ENCODE peak calls at places on chromosome 14, in ten cellular contexts. H, O, X, T, M, U, J, K, P and I are unnamed samples.
A peak's percentile ranks its signal among the peaks of the same experiment; 100 is the strongest.

GRCh38 chr14:77204457-77204796 is 22.8 kb downstream of the TMEM63C start:
- DNase-seq in H (no peak), O (no peak), X (no peak), T (no peak), M (no peak), U (no peak), J (no peak), K (no peak), P (no peak), I (no peak)

GRCh38 chr14:90828642-90829487 is 12.6 kb upstream of the TTC7B start:
- DNase-seq in H (no peak), O (no peak), X (no peak), T (no peak), M (no peak), U (no peak), J (no peak), K (no peak), P (no peak), I (no peak)

GRCh38 chr14:63897706-63898105 is 44.9 kb downstream of the SYNE2 start:
- DNase-seq in H (no peak), O (no peak), X (no peak), T (no peak), M (no peak), U (no peak), J (peak; percentile 88), K (peak; percentile 85), P (no peak), I (no peak)

GRCh38 chr14:79117561-79117960 is 947.4 kb downstream of the NRXN3 start:
- DNase-seq in H (no peak), O (no peak), X (no peak), T (no peak), M (no peak), U (no peak), J (no peak), K (no peak), P (no peak), I (no peak)

GRCh38 chr14:102516531-102517411 is 7.2 kb upstream of the ANKRD9 start:
- DNase-seq in H (no peak), O (peak; percentile 84), X (no peak), T (peak; percentile 90), M (peak; percentile 83), U (peak; percentile 95), J (no peak), K (no peak), P (peak; percentile 57), I (no peak)

GRCh38 chr14:52918486-52918885 is 32.4 kb downstream of the FERMT2 start:
- DNase-seq in H (no peak), O (no peak), X (no peak), T (no peak), M (no peak), U (no peak), J (peak; percentile 68), K (peak; percentile 57), P (no peak), I (no peak)

GRCh38 chr14:21860172-21860571 is 186.6 kb upstream of the OR4E1 start:
- DNase-seq in H (no peak), O (no peak), X (no peak), T (peak; percentile 80), M (no peak), U (peak; percentile 67), J (no peak), K (peak; percentile 30), P (no peak), I (no peak)

GRCh38 chr14:78614651-78615050 is 444.5 kb downstream of the NRXN3 start:
- DNase-seq in H (no peak), O (no peak), X (no peak), T (no peak), M (no peak), U (no peak), J (no peak), K (no peak), P (no peak), I (no peak)

GRCh38 chr14:35779368-35779767 is 29.7 kb downstream of the RALGAPA1 start:
- DNase-seq in H (no peak), O (no peak), X (no peak), T (no peak), M (no peak), U (no peak), J (no peak), K (no peak), P (no peak), I (no peak)

GRCh38 chr14:27553820-27554219 is 956.0 kb upstream of the NOVA1 start:
- DNase-seq in H (no peak), O (no peak), X (no peak), T (no peak), M (no peak), U (no peak), J (peak; percentile 4), K (peak; percentile 0), P (no peak), I (no peak)

GRCh38 chr14:31297112-31297511 is 89.5 kb upstream of the HECTD1 start:
- DNase-seq in H (no peak), O (no peak), X (no peak), T (no peak), M (no peak), U (no peak), J (no peak), K (no peak), P (no peak), I (no peak)

GRCh38 chr14:31297701-31298344 is 90.2 kb upstream of the HECTD1 start:
- DNase-seq in H (no peak), O (no peak), X (no peak), T (no peak), M (no peak), U (no peak), J (peak; percentile 52), K (peak; percentile 7), P (no peak), I (no peak)

GRCh38 chr14:31300883-31301282 is 93.3 kb upstream of the HECTD1 start:
- DNase-seq in H (no peak), O (no peak), X (no peak), T (no peak), M (no peak), U (no peak), J (no peak), K (no peak), P (no peak), I (no peak)

GRCh38 chr14:31303654-31304053 is 96.1 kb upstream of the HECTD1 start:
- DNase-seq in H (no peak), O (no peak), X (no peak), T (no peak), M (no peak), U (no peak), J (no peak), K (no peak), P (no peak), I (no peak)

GRCh38 chr14:31300296-31300695 is 92.7 kb upstream of the HECTD1 start:
- DNase-seq in H (no peak), O (no peak), X (no peak), T (peak; percentile 49), M (no peak), U (no peak), J (no peak), K (no peak), P (no peak), I (no peak)
- TF ChIP-seq CTCF in H (no peak), O (no peak), X (no peak), T (peak; percentile 63), M (peak; percentile 28), U (peak; percentile 25), J (peak; percentile 20), K (peak; percentile 14), P (no peak), I (peak; percentile 6)

GRCh38 chr14:93331375-93332031 is 1.3 kb downstream of the BTBD7 start:
- DNase-seq in H (no peak), O (no peak), X (no peak), T (no peak), M (no peak), U (no peak), J (no peak), K (peak; percentile 6), P (peak; percentile 33), I (no peak)

GRCh38 chr14:93332032-93332852 is 594 bp downstream of the BTBD7 start:
- DNase-seq in H (no peak), O (peak; percentile 68), X (no peak), T (peak; percentile 86), M (peak; percentile 53), U (peak; percentile 80), J (peak; percentile 63), K (peak; percentile 57), P (peak; percentile 67), I (no peak)

GRCh38 chr14:93330609-93331000 is 2.2 kb downstream of the BTBD7 start:
- DNase-seq in H (no peak), O (no peak), X (no peak), T (no peak), M (no peak), U (no peak), J (no peak), K (no peak), P (no peak), I (no peak)

GRCh38 chr14:93333631-93334095 is 827 bp upstream of the BTBD7 start:
- DNase-seq in H (no peak), O (no peak), X (no peak), T (no peak), M (no peak), U (no peak), J (no peak), K (no peak), P (no peak), I (no peak)

GRCh38 chr14:93332853-93333630 is at the start of gene BTBD7:
- DNase-seq in H (peak; percentile 89), O (peak; percentile 95), X (peak; percentile 96), T (peak; percentile 97), M (peak; percentile 96), U (peak; percentile 95), J (peak; percentile 88), K (peak; percentile 97), P (peak; percentile 95), I (peak; percentile 85)
- TF ChIP-seq CTCF in H (no peak), O (peak; percentile 53), X (peak; percentile 38), T (peak; percentile 63), M (peak; percentile 56), U (no peak), J (peak; percentile 26), K (no peak), P (peak; percentile 41), I (no peak)

GRCh38 chr14:92135269-92135668 is 13.5 kb downstream of the CPSF2 start:
- DNase-seq in H (no peak), O (no peak), X (no peak), T (no peak), M (no peak), U (no peak), J (peak; percentile 27), K (peak; percentile 65), P (no peak), I (no peak)
- TF ChIP-seq CTCF in H (no peak), O (peak; percentile 59), X (peak; percentile 27), T (peak; percentile 73), M (peak; percentile 71), U (no peak), J (peak; percentile 60), K (peak; percentile 53), P (peak; percentile 59), I (peak; percentile 60)

DNA sequence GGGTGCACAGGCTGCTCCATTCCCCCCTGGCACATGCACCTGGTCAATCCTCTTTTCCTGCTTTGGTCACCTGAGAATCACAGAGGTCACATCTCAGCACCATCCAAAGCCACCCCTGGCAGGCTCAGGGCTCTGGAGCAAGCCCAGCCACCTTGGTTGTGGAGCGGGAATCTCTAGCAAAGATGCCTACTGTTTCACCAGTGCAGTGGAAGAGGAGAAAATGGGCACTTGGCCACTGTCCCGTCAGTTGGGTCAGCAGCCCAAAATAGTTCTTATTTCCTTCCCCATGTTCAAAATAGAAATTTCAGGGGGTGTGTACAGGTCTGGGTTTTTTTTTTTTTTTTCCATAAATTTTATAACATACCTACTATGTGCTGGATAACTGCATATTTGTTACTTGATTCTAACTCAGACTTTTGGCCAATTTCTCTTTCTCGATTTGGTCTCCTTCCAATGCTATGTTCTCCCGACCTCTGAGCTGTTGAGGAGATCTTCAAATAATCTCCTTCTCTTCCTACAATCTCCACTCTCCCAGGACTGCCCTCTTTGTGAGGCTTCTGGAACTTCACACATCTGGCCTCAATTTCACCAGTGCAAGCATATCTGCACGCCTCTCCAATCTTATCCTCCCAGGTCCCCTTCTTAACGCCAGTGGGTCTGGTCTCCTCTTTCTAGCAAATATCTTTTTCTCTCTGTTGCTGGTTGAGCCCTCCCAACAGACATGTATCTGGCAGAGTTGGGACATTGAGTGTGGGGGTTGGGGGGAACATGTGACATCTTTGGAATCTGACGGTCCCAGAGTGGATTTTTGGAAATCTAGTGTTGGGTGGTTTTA is 18.1 kb downstream of the RTL1 start:
- DNase-seq in H (no peak), O (no peak), X (no peak), T (no peak), M (no peak), U (no peak), J (no peak), K (peak; percentile 26), P (peak; percentile 10), I (no peak)
- TF ChIP-seq CTCF in H (no peak), O (no peak), X (no peak), T (peak; percentile 50), M (no peak), U (no peak), J (no peak), K (no peak), P (no peak), I (peak; percentile 5)